ENCODE peak calls at places on chromosome 13, in seven cellular contexts. One of them, this sample, is unnamed.

GRCh38 chr13:102729560-102730275 is 34.9 kb upstream of the METTL21C start:
- DNase-seq in lung: no peak
- DNase-seq in hepatocyte: no peak
- DNase-seq in cardiac fibroblast: peak
- DNase-seq in psoas muscle: no peak
- DNase-seq in astrocyte: peak
- DNase-seq in lower lobe of right lung: no peak
- DNase-seq in this sample: no peak

GRCh38 chr13:31797154-31797775 is 57.9 kb downstream of the RXFP2 start:
- DNase-seq in lung: no peak
- DNase-seq in hepatocyte: peak
- DNase-seq in cardiac fibroblast: peak
- DNase-seq in psoas muscle: no peak
- DNase-seq in astrocyte: peak
- DNase-seq in lower lobe of right lung: no peak
- DNase-seq in this sample: no peak

GRCh38 chr13:101703838-101704237 is 251.4 kb downstream of the ITGBL1 start:
- DNase-seq in lung: no peak
- DNase-seq in hepatocyte: peak
- DNase-seq in cardiac fibroblast: no peak
- DNase-seq in psoas muscle: no peak
- DNase-seq in astrocyte: no peak
- DNase-seq in lower lobe of right lung: no peak
- DNase-seq in this sample: no peak

GRCh38 chr13:104385409-104385808 is 1319.2 kb upstream of the SLC10A2 start:
- DNase-seq in lung: no peak
- DNase-seq in hepatocyte: no peak
- DNase-seq in cardiac fibroblast: peak
- DNase-seq in psoas muscle: no peak
- DNase-seq in astrocyte: peak
- DNase-seq in lower lobe of right lung: no peak
- DNase-seq in this sample: no peak

GRCh38 chr13:24159362-24159761 is 1.2 kb upstream of the SPATA13 start:
- DNase-seq in lung: no peak
- DNase-seq in hepatocyte: no peak
- DNase-seq in cardiac fibroblast: no peak
- DNase-seq in psoas muscle: no peak
- DNase-seq in astrocyte: no peak
- DNase-seq in lower lobe of right lung: no peak
- DNase-seq in this sample: no peak

GRCh38 chr13:72431981-72432617 is 295.3 kb downstream of the MZT1 start:
- DNase-seq in lung: no peak
- DNase-seq in hepatocyte: no peak
- DNase-seq in cardiac fibroblast: no peak
- DNase-seq in psoas muscle: no peak
- DNase-seq in astrocyte: no peak
- DNase-seq in lower lobe of right lung: no peak
- DNase-seq in this sample: no peak

GRCh38 chr13:45242524-45242923 is 41.7 kb upstream of the KCTD4 start:
- DNase-seq in lung: no peak
- DNase-seq in hepatocyte: no peak
- DNase-seq in cardiac fibroblast: no peak
- DNase-seq in psoas muscle: no peak
- DNase-seq in astrocyte: no peak
- DNase-seq in lower lobe of right lung: no peak
- DNase-seq in this sample: no peak

GRCh38 chr13:80441968-80442367 is 101.0 kb upstream of the SPRY2 start:
- DNase-seq in lung: no peak
- DNase-seq in hepatocyte: no peak
- DNase-seq in cardiac fibroblast: peak
- DNase-seq in psoas muscle: no peak
- DNase-seq in astrocyte: no peak
- DNase-seq in lower lobe of right lung: no peak
- DNase-seq in this sample: no peak

GRCh38 chr13:113403255-113404104 is 39.5 kb upstream of the GRTP1 start:
- DNase-seq in lung: no peak
- DNase-seq in hepatocyte: no peak
- DNase-seq in cardiac fibroblast: no peak
- DNase-seq in psoas muscle: peak
- DNase-seq in astrocyte: no peak
- DNase-seq in lower lobe of right lung: peak
- DNase-seq in this sample: no peak

GRCh38 chr13:113404366-113404722 is 40.4 kb upstream of the GRTP1 start:
- DNase-seq in lung: no peak
- DNase-seq in hepatocyte: no peak
- DNase-seq in cardiac fibroblast: no peak
- DNase-seq in psoas muscle: no peak
- DNase-seq in astrocyte: no peak
- DNase-seq in lower lobe of right lung: no peak
- DNase-seq in this sample: no peak

GRCh38 chr13:113405481-113406300 is 41.8 kb upstream of the GRTP1 start:
- DNase-seq in lung: no peak
- DNase-seq in hepatocyte: no peak
- DNase-seq in cardiac fibroblast: no peak
- DNase-seq in psoas muscle: peak
- DNase-seq in astrocyte: no peak
- DNase-seq in lower lobe of right lung: no peak
- DNase-seq in this sample: no peak

GRCh38 chr13:113406321-113407102 is 42.6 kb upstream of the GRTP1 start:
- DNase-seq in lung: no peak
- DNase-seq in hepatocyte: no peak
- DNase-seq in cardiac fibroblast: no peak
- DNase-seq in psoas muscle: no peak
- DNase-seq in astrocyte: peak
- DNase-seq in lower lobe of right lung: no peak
- DNase-seq in this sample: no peak

DNA sequence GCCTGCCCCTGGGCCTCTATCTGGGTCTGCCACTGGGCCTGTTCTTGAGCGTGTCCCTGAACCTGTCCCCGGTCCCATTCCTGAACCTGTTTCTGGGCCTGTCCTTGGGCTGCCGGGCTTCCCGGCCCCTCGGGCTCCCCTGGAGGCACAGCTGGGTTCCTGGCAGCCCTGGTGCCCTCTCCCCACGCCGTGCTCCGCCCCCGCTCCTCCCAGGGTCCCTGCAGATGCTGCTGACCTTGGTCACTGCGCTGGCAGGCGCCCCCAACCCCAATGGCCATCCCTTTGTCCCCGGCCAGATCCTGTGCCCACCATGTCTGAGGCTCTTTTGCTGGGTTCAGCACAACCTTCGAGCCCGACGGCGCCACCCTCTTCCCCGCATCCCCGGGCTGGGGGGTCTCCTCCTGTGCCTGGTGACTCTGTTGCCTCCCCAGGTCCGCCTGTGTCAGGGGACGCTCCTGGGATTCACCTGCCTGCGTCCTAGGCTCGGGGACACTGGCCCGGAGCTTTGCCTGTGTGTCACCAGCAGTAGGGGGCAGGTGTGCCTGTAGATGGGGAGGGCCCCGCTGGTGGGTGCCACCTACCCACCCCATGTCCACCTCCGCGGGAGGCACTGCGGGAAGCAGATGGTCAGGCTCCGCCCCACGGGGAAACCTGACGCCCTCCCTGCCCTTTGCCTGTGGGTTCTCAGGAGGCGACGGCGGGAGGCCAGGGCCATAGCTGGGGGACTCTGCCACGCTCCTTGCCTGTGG is 41.0 kb upstream of the GRTP1 start:
- DNase-seq in lung: no peak
- DNase-seq in hepatocyte: no peak
- DNase-seq in cardiac fibroblast: no peak
- DNase-seq in psoas muscle: peak
- DNase-seq in astrocyte: no peak
- DNase-seq in lower lobe of right lung: no peak
- DNase-seq in this sample: no peak
- H3K4me3 ChIP-seq in lung: no peak
- H3K4me3 ChIP-seq in hepatocyte: no peak
- H3K4me3 ChIP-seq in cardiac fibroblast: no peak
- H3K4me3 ChIP-seq in psoas muscle: peak
- H3K4me3 ChIP-seq in astrocyte: no peak
- H3K4me3 ChIP-seq in lower lobe of right lung: no peak
- H3K4me3 ChIP-seq in this sample: no peak

GRCh38 chr13:51261610-51262249 is 39.5 kb downstream of the FAM124A start:
- DNase-seq in lung: no peak
- DNase-seq in hepatocyte: no peak
- DNase-seq in cardiac fibroblast: no peak
- DNase-seq in psoas muscle: no peak
- DNase-seq in astrocyte: no peak
- DNase-seq in lower lobe of right lung: no peak
- DNase-seq in this sample: no peak
- TF ChIP-seq CTCF in lung: no peak
- TF ChIP-seq CTCF in hepatocyte: no peak
- TF ChIP-seq CTCF in cardiac fibroblast: no peak
- TF ChIP-seq CTCF in psoas muscle: no peak
- TF ChIP-seq CTCF in astrocyte: no peak
- TF ChIP-seq CTCF in lower lobe of right lung: no peak
- TF ChIP-seq CTCF in this sample: no peak

DNA sequence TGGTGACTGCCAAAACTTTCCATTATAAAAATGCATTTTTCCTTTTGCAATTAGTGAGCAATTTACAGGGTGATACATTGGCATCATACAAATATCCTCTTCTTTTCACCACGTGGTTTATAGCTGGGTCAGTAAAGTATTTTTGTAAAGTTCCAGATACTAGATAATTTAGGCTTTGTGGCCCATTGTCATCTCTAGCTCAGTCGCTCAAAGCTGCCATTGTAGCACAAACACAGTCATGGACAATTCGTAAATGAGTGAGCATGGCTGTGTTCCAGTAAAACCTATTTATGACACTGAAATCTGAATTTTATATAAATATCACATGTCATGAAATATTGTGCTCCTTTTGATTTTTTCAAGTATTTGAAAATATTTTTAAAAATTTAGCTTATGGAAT is 162.9 kb downstream of the USP12 start:
- DNase-seq in lung: no peak
- DNase-seq in hepatocyte: no peak
- DNase-seq in cardiac fibroblast: no peak
- DNase-seq in psoas muscle: no peak
- DNase-seq in astrocyte: no peak
- DNase-seq in lower lobe of right lung: no peak
- DNase-seq in this sample: no peak
- H3K4me3 ChIP-seq in lung: no peak
- H3K4me3 ChIP-seq in hepatocyte: no peak
- H3K4me3 ChIP-seq in cardiac fibroblast: no peak
- H3K4me3 ChIP-seq in psoas muscle: no peak
- H3K4me3 ChIP-seq in astrocyte: no peak
- H3K4me3 ChIP-seq in lower lobe of right lung: no peak
- H3K4me3 ChIP-seq in this sample: no peak

GRCh38 chr13:27868639-27869435 is 51.0 kb upstream of the PDX1 start:
- DNase-seq in lung: no peak
- DNase-seq in hepatocyte: peak
- DNase-seq in cardiac fibroblast: peak
- DNase-seq in psoas muscle: no peak
- DNase-seq in astrocyte: no peak
- DNase-seq in lower lobe of right lung: no peak
- DNase-seq in this sample: peak
- TF ChIP-seq CTCF in lung: no peak
- TF ChIP-seq CTCF in hepatocyte: peak
- TF ChIP-seq CTCF in cardiac fibroblast: peak
- TF ChIP-seq CTCF in psoas muscle: peak
- TF ChIP-seq CTCF in astrocyte: peak
- TF ChIP-seq CTCF in lower lobe of right lung: peak
- TF ChIP-seq CTCF in this sample: peak

GRCh38 chr13:39032150-39032549 is 5.7 kb downstream of the PROSER1 start:
- DNase-seq in lung: no peak
- DNase-seq in hepatocyte: no peak
- DNase-seq in cardiac fibroblast: no peak
- DNase-seq in psoas muscle: no peak
- DNase-seq in astrocyte: no peak
- DNase-seq in lower lobe of right lung: no peak
- DNase-seq in this sample: no peak
- H3K4me3 ChIP-seq in lung: no peak
- H3K4me3 ChIP-seq in hepatocyte: no peak
- H3K4me3 ChIP-seq in cardiac fibroblast: no peak
- H3K4me3 ChIP-seq in psoas muscle: no peak
- H3K4me3 ChIP-seq in astrocyte: no peak
- H3K4me3 ChIP-seq in lower lobe of right lung: no peak
- H3K4me3 ChIP-seq in this sample: no peak

GRCh38 chr13:75432811-75433244 is 49.1 kb downstream of the TBC1D4 start:
- DNase-seq in lung: no peak
- DNase-seq in hepatocyte: no peak
- DNase-seq in cardiac fibroblast: no peak
- DNase-seq in psoas muscle: no peak
- DNase-seq in astrocyte: no peak
- DNase-seq in lower lobe of right lung: no peak
- DNase-seq in this sample: no peak

GRCh38 chr13:75426421-75426820 is 55.5 kb downstream of the TBC1D4 start:
- DNase-seq in lung: no peak
- DNase-seq in hepatocyte: no peak
- DNase-seq in cardiac fibroblast: no peak
- DNase-seq in psoas muscle: no peak
- DNase-seq in astrocyte: no peak
- DNase-seq in lower lobe of right lung: no peak
- DNase-seq in this sample: no peak

GRCh38 chr13:75430618-75431209 is 51.3 kb downstream of the TBC1D4 start:
- DNase-seq in lung: no peak
- DNase-seq in hepatocyte: no peak
- DNase-seq in cardiac fibroblast: no peak
- DNase-seq in psoas muscle: no peak
- DNase-seq in astrocyte: no peak
- DNase-seq in lower lobe of right lung: no peak
- DNase-seq in this sample: no peak

GRCh38 chr13:75437582-75438318 is 44.2 kb downstream of the TBC1D4 start:
- DNase-seq in lung: no peak
- DNase-seq in hepatocyte: peak
- DNase-seq in cardiac fibroblast: peak
- DNase-seq in psoas muscle: no peak
- DNase-seq in astrocyte: peak
- DNase-seq in lower lobe of right lung: no peak
- DNase-seq in this sample: no peak

DNA sequence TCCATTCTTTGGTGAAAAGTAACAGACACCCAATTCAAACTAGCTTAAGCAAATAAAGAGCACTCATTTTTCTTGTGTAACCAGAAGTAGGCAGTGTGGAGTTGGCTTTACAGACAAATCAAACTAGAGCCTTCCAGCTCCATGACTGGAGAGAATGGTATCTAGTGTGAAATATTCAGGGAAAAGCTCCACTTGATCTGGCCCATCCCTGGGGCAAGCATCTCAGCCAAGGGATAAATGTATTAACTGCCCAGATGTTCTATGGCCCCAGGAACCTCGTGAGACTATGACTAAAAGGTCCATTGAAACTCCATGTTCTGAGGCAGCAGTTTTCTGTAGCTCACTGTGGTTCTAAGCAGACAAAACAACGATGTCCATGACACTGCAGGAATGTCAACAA is 49.9 kb downstream of the TBC1D4 start:
- DNase-seq in lung: no peak
- DNase-seq in hepatocyte: no peak
- DNase-seq in cardiac fibroblast: peak
- DNase-seq in psoas muscle: no peak
- DNase-seq in astrocyte: no peak
- DNase-seq in lower lobe of right lung: no peak
- DNase-seq in this sample: peak
- TF ChIP-seq CTCF in lung: no peak
- TF ChIP-seq CTCF in hepatocyte: no peak
- TF ChIP-seq CTCF in cardiac fibroblast: peak
- TF ChIP-seq CTCF in psoas muscle: no peak
- TF ChIP-seq CTCF in astrocyte: no peak
- TF ChIP-seq CTCF in lower lobe of right lung: no peak
- TF ChIP-seq CTCF in this sample: no peak

GRCh38 chr13:48377857-48378256 is 35.1 kb downstream of the LPAR6 start:
- DNase-seq in lung: no peak
- DNase-seq in hepatocyte: no peak
- DNase-seq in cardiac fibroblast: no peak
- DNase-seq in psoas muscle: no peak
- DNase-seq in astrocyte: no peak
- DNase-seq in lower lobe of right lung: no peak
- DNase-seq in this sample: no peak
- H3K4me3 ChIP-seq in lung: no peak
- H3K4me3 ChIP-seq in hepatocyte: no peak
- H3K4me3 ChIP-seq in cardiac fibroblast: no peak
- H3K4me3 ChIP-seq in psoas muscle: no peak
- H3K4me3 ChIP-seq in astrocyte: no peak
- H3K4me3 ChIP-seq in lower lobe of right lung: no peak
- H3K4me3 ChIP-seq in this sample: no peak